ENCODE peak calls at places on chromosomes 6 and 20, in six cellular contexts. One of them, this sample, is unnamed.

GRCh38 chr6:53766930-53767329 is 27.9 kb upstream of the LRRC1 start:
- DNase-seq in DND-41: no peak
- DNase-seq in adrenal gland: no peak
- DNase-seq in HFFc6: no peak
- DNase-seq in brain microvascular endothelial cell: no peak
- DNase-seq in WTC11: no peak
- DNase-seq in this sample: no peak

GRCh38 chr6:23081701-23082100 is 512.3 kb downstream of the HDGFL1 start:
- DNase-seq in DND-41: no peak
- DNase-seq in adrenal gland: no peak
- DNase-seq in HFFc6: no peak
- DNase-seq in brain microvascular endothelial cell: no peak
- DNase-seq in WTC11: no peak
- DNase-seq in this sample: no peak

GRCh38 chr6:28643017-28643740 is 117.5 kb downstream of the GPX5 start:
- DNase-seq in DND-41: no peak
- DNase-seq in adrenal gland: no peak
- DNase-seq in HFFc6: peak; percentile 89
- DNase-seq in brain microvascular endothelial cell: peak; percentile 81
- DNase-seq in WTC11: peak; percentile 78
- DNase-seq in this sample: peak; percentile 74

GRCh38 chr6:149053848-149054558 is 263.5 kb upstream of the TAB2 start:
- DNase-seq in DND-41: no peak
- DNase-seq in adrenal gland: no peak
- DNase-seq in HFFc6: no peak
- DNase-seq in brain microvascular endothelial cell: no peak
- DNase-seq in WTC11: no peak
- DNase-seq in this sample: no peak

GRCh38 chr6:75317503-75318206 is 33.1 kb upstream of the TMEM30A start:
- DNase-seq in DND-41: no peak
- DNase-seq in adrenal gland: no peak
- DNase-seq in HFFc6: peak; percentile 72
- DNase-seq in brain microvascular endothelial cell: peak; percentile 73
- DNase-seq in WTC11: no peak
- DNase-seq in this sample: no peak

GRCh38 chr6:159759645-159760044 is 2.2 kb upstream of the ACAT2 start:
- DNase-seq in DND-41: no peak
- DNase-seq in adrenal gland: no peak
- DNase-seq in HFFc6: no peak
- DNase-seq in brain microvascular endothelial cell: no peak
- DNase-seq in WTC11: no peak
- DNase-seq in this sample: no peak

GRCh38 chr6:145789443-145789842 is 25.2 kb downstream of the FBXO30 start:
- DNase-seq in DND-41: no peak
- DNase-seq in adrenal gland: no peak
- DNase-seq in HFFc6: no peak
- DNase-seq in brain microvascular endothelial cell: no peak
- DNase-seq in WTC11: no peak
- DNase-seq in this sample: no peak

GRCh38 chr6:16049178-16049577 is 79.7 kb upstream of the MYLIP start:
- DNase-seq in DND-41: no peak
- DNase-seq in adrenal gland: no peak
- DNase-seq in HFFc6: no peak
- DNase-seq in brain microvascular endothelial cell: peak; percentile 2
- DNase-seq in WTC11: no peak
- DNase-seq in this sample: no peak

GRCh38 chr6:3455121-3455489 is 1.7 kb downstream of the SLC22A23 start:
- DNase-seq in DND-41: no peak
- DNase-seq in adrenal gland: no peak
- DNase-seq in HFFc6: no peak
- DNase-seq in brain microvascular endothelial cell: no peak
- DNase-seq in WTC11: no peak
- DNase-seq in this sample: peak; percentile 56

GRCh38 chr6:17102258-17102870 is 514 bp downstream of the STMND1 start:
- DNase-seq in DND-41: no peak
- DNase-seq in adrenal gland: no peak
- DNase-seq in HFFc6: no peak
- DNase-seq in brain microvascular endothelial cell: no peak
- DNase-seq in WTC11: no peak
- DNase-seq in this sample: no peak

DNA sequence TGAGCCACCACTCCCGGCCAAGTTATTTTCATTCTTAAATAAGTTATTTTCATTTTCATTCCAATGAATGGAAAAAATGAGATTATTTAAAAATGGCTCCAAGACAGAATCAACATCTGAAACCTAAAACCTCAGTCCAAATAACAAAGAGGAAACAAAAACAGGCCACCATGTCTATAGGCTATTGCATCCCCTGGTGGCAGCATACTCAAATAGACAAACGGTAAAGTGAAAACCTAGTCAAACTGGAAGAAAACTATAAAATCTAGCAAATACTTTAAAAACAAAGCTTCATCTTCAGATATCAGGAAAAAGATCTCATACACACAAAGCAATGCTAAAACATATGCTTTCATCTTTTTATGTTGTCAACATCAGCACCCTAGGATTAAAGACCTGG is 20.9 kb downstream of the IL17A start:
- DNase-seq in DND-41: no peak
- DNase-seq in adrenal gland: no peak
- DNase-seq in HFFc6: no peak
- DNase-seq in brain microvascular endothelial cell: no peak
- DNase-seq in WTC11: no peak
- DNase-seq in this sample: no peak
- TF ChIP-seq CTCF in DND-41: peak; percentile 12
- TF ChIP-seq CTCF in adrenal gland: no peak
- TF ChIP-seq CTCF in HFFc6: no peak
- TF ChIP-seq CTCF in brain microvascular endothelial cell: no peak
- TF ChIP-seq CTCF in WTC11: no peak
- TF ChIP-seq CTCF in this sample: no peak

GRCh38 chr6:48765352-48765961 is 654.5 kb upstream of the PTCHD4 start:
- DNase-seq in DND-41: no peak
- DNase-seq in adrenal gland: peak; percentile 22
- DNase-seq in HFFc6: peak; percentile 63
- DNase-seq in brain microvascular endothelial cell: peak; percentile 57
- DNase-seq in WTC11: peak; percentile 38
- DNase-seq in this sample: peak; percentile 3
- TF ChIP-seq CTCF in DND-41: peak; percentile 35
- TF ChIP-seq CTCF in adrenal gland: peak; percentile 24
- TF ChIP-seq CTCF in HFFc6: peak; percentile 84
- TF ChIP-seq CTCF in brain microvascular endothelial cell: peak; percentile 72
- TF ChIP-seq CTCF in WTC11: peak; percentile 37
- TF ChIP-seq CTCF in this sample: peak; percentile 42

GRCh38 chr20:33441142-33441955 is 2.2 kb downstream of the SNTA1 start:
- DNase-seq in DND-41: no peak
- DNase-seq in adrenal gland: peak; percentile 32
- DNase-seq in HFFc6: no peak
- DNase-seq in brain microvascular endothelial cell: no peak
- DNase-seq in WTC11: no peak
- DNase-seq in this sample: no peak

GRCh38 chr20:33443006-33443511 is 504 bp downstream of the SNTA1 start:
- DNase-seq in DND-41: peak; percentile 57
- DNase-seq in adrenal gland: peak; percentile 55
- DNase-seq in HFFc6: no peak
- DNase-seq in brain microvascular endothelial cell: no peak
- DNase-seq in WTC11: peak; percentile 51
- DNase-seq in this sample: peak; percentile 37

GRCh38 chr20:33442136-33443005 is 1.2 kb downstream of the SNTA1 start:
- DNase-seq in DND-41: no peak
- DNase-seq in adrenal gland: no peak
- DNase-seq in HFFc6: no peak
- DNase-seq in brain microvascular endothelial cell: no peak
- DNase-seq in WTC11: no peak
- DNase-seq in this sample: peak; percentile 26

GRCh38 chr20:33444797-33445560 is 1.4 kb upstream of the SNTA1 start:
- DNase-seq in DND-41: peak; percentile 38
- DNase-seq in adrenal gland: no peak
- DNase-seq in HFFc6: no peak
- DNase-seq in brain microvascular endothelial cell: no peak
- DNase-seq in WTC11: peak; percentile 27
- DNase-seq in this sample: peak; percentile 66

GRCh38 chr20:33443512-33444239 is at the start of gene SNTA1:
- DNase-seq in DND-41: peak; percentile 91
- DNase-seq in adrenal gland: peak; percentile 94
- DNase-seq in HFFc6: peak; percentile 39
- DNase-seq in brain microvascular endothelial cell: peak; percentile 32
- DNase-seq in WTC11: peak; percentile 97
- DNase-seq in this sample: peak; percentile 94
- TF ChIP-seq CTCF in DND-41: no peak
- TF ChIP-seq CTCF in adrenal gland: no peak
- TF ChIP-seq CTCF in HFFc6: no peak
- TF ChIP-seq CTCF in brain microvascular endothelial cell: no peak
- TF ChIP-seq CTCF in WTC11: no peak
- TF ChIP-seq CTCF in this sample: no peak

DNA sequence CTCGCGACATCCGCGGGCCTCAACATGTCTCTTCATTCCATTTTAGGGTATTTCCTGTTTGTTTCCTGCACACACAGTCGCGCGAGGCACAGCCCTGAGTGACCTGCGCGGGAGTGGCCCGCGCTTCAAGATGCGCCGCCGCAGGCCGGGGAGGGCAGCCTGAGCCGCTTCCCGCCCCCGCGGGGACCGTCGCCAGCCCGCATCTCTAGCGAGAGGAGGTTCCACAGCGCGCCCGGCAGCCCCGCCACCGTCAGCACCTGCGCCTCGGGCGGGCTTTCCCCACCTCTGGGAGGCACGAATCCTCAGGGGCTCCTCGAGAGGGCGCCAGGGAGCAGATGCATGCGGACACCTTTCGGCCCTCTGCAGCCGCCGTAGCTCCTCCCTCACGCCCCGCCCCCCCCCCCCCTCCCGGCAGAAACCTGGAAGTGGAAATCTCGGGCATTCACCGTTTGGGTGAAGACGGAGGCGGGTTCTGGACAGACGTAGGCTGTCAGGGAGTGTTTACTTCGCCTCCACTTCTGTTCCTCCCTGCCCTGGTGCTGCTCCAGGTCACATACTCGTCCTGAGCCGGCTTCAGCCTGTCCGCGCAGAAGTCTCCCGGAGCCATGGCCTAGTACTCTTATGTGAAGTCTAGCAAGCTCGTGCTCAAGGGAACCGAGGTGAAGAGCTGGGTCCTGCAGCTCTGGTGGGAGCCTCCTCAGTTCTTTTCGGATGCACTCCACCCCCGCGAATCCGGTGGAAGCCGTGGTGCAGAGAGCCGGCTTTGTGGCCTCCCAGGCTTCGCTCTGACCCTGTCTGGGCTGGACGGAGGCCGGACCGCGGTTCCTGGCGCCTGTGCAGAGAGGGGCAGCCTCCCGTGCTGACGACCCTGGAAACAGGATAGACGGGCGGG is 880.5 kb upstream of the DEFB115 start:
- DNase-seq in DND-41: peak; percentile 90
- DNase-seq in adrenal gland: peak; percentile 79
- DNase-seq in HFFc6: peak; percentile 71
- DNase-seq in brain microvascular endothelial cell: peak; percentile 53
- DNase-seq in WTC11: peak; percentile 90
- DNase-seq in this sample: peak; percentile 91
- TF ChIP-seq CTCF in DND-41: peak; percentile 72
- TF ChIP-seq CTCF in adrenal gland: peak; percentile 49
- TF ChIP-seq CTCF in HFFc6: peak; percentile 85
- TF ChIP-seq CTCF in brain microvascular endothelial cell: peak; percentile 68
- TF ChIP-seq CTCF in WTC11: peak; percentile 55
- TF ChIP-seq CTCF in this sample: peak; percentile 64

GRCh38 chr6:69386431-69386830 is 410.4 kb downstream of the LMBRD1 start:
- DNase-seq in DND-41: no peak
- DNase-seq in adrenal gland: no peak
- DNase-seq in HFFc6: no peak
- DNase-seq in brain microvascular endothelial cell: no peak
- DNase-seq in WTC11: no peak
- DNase-seq in this sample: no peak
- TF ChIP-seq CTCF in DND-41: no peak
- TF ChIP-seq CTCF in adrenal gland: no peak
- TF ChIP-seq CTCF in HFFc6: no peak
- TF ChIP-seq CTCF in brain microvascular endothelial cell: no peak
- TF ChIP-seq CTCF in WTC11: no peak
- TF ChIP-seq CTCF in this sample: no peak

GRCh38 chr6:97591955-97592354 is 308.9 kb upstream of the MMS22L start:
- DNase-seq in DND-41: no peak
- DNase-seq in adrenal gland: no peak
- DNase-seq in HFFc6: no peak
- DNase-seq in brain microvascular endothelial cell: no peak
- DNase-seq in WTC11: peak; percentile 57
- DNase-seq in this sample: no peak

DNA sequence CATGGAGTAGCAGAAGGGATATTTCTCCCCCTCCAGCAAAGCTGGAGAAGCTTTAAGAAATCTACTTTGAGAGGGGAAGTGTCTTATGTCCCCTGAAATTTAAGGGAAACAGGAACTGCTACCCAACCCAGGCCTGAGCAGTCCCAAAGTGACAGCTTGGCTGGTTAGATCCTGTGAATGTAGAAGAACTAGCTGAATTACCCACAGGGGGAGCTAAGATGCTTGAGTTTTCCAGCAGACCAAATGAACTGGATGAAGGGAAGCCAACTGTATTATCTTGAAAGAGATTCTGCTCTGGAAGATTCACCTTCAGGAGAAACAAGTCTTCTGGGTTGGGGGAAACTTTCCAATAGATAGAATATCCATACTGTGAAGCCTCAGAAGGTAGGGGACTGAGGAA is 303.3 kb upstream of the MMS22L start:
- DNase-seq in DND-41: no peak
- DNase-seq in adrenal gland: no peak
- DNase-seq in HFFc6: no peak
- DNase-seq in brain microvascular endothelial cell: peak; percentile 3
- DNase-seq in WTC11: no peak
- DNase-seq in this sample: no peak
- TF ChIP-seq CTCF in DND-41: peak; percentile 9
- TF ChIP-seq CTCF in adrenal gland: no peak
- TF ChIP-seq CTCF in HFFc6: no peak
- TF ChIP-seq CTCF in brain microvascular endothelial cell: peak; percentile 63
- TF ChIP-seq CTCF in WTC11: no peak
- TF ChIP-seq CTCF in this sample: no peak

GRCh38 chr6:1285589-1286340 is 26.1 kb upstream of the FOXQ1 start:
- DNase-seq in DND-41: no peak
- DNase-seq in adrenal gland: no peak
- DNase-seq in HFFc6: peak; percentile 77
- DNase-seq in brain microvascular endothelial cell: peak; percentile 41
- DNase-seq in WTC11: no peak
- DNase-seq in this sample: no peak
- TF ChIP-seq CTCF in DND-41: no peak
- TF ChIP-seq CTCF in adrenal gland: no peak
- TF ChIP-seq CTCF in HFFc6: peak; percentile 33
- TF ChIP-seq CTCF in brain microvascular endothelial cell: peak; percentile 23
- TF ChIP-seq CTCF in WTC11: no peak
- TF ChIP-seq CTCF in this sample: no peak

GRCh38 chr6:165665384-165665672 is 2.3 kb upstream of the PDE10A start:
- DNase-seq in DND-41: no peak
- DNase-seq in adrenal gland: no peak
- DNase-seq in HFFc6: no peak
- DNase-seq in brain microvascular endothelial cell: no peak
- DNase-seq in WTC11: no peak
- DNase-seq in this sample: no peak

GRCh38 chr6:165663736-165664552 is 903 bp upstream of the PDE10A start:
- DNase-seq in DND-41: no peak
- DNase-seq in adrenal gland: no peak
- DNase-seq in HFFc6: no peak
- DNase-seq in brain microvascular endothelial cell: peak; percentile 27
- DNase-seq in WTC11: peak; percentile 44
- DNase-seq in this sample: no peak

GRCh38 chr6:165663283-165663735 is 268 bp upstream of the PDE10A start:
- DNase-seq in DND-41: no peak
- DNase-seq in adrenal gland: peak; percentile 56
- DNase-seq in HFFc6: no peak
- DNase-seq in brain microvascular endothelial cell: peak; percentile 46
- DNase-seq in WTC11: peak; percentile 52
- DNase-seq in this sample: no peak

GRCh38 chr6:165662671-165663282 is at the start of gene PDE10A:
- DNase-seq in DND-41: no peak
- DNase-seq in adrenal gland: peak; percentile 59
- DNase-seq in HFFc6: no peak
- DNase-seq in brain microvascular endothelial cell: peak; percentile 44
- DNase-seq in WTC11: peak; percentile 53
- DNase-seq in this sample: no peak

GRCh38 chr6:165664553-165665383 is 1.7 kb upstream of the PDE10A start:
- DNase-seq in DND-41: no peak
- DNase-seq in adrenal gland: no peak
- DNase-seq in HFFc6: no peak
- DNase-seq in brain microvascular endothelial cell: no peak
- DNase-seq in WTC11: no peak
- DNase-seq in this sample: no peak
- TF ChIP-seq CTCF in DND-41: no peak
- TF ChIP-seq CTCF in adrenal gland: no peak
- TF ChIP-seq CTCF in HFFc6: no peak
- TF ChIP-seq CTCF in brain microvascular endothelial cell: peak; percentile 37
- TF ChIP-seq CTCF in WTC11: no peak
- TF ChIP-seq CTCF in this sample: no peak

This sample was measured in activated CD8-positive, alpha-beta T cell treated with anti-CD3 and anti-CD28 coated beads for 36 hours.